ENCODE peak calls at places on chromosome 17, in ten cellular contexts. K, W, X, G, O, F, H, B, S and D are unnamed samples.

GRCh38 chr17:15298176-15298575 is 33.0 kb upstream of the PMP22 start:
- DNase-seq in K (no peak), W (no peak), X (peak), G (no peak), O (no peak), F (no peak), H (no peak), B (no peak), S (no peak), D (no peak)

GRCh38 chr17:12136646-12137045 is 116.0 kb downstream of the MAP2K4 start:
- DNase-seq in K (no peak), W (no peak), X (no peak), G (no peak), O (no peak), F (no peak), H (no peak), B (no peak), S (no peak), D (no peak)

GRCh38 chr17:29760279-29760721 is 137.6 kb upstream of the CORO6 start:
- DNase-seq in K (peak), W (no peak), X (peak), G (peak), O (peak), F (no peak), H (no peak), B (peak), S (peak), D (peak)

GRCh38 chr17:81416612-81417011 is 21.4 kb downstream of the BAHCC1 start:
- DNase-seq in K (no peak), W (peak), X (no peak), G (no peak), O (no peak), F (no peak), H (peak), B (no peak), S (no peak), D (no peak)

GRCh38 chr17:56675876-56676660 is 82.6 kb downstream of the NOG start:
- DNase-seq in K (no peak), W (no peak), X (no peak), G (no peak), O (no peak), F (no peak), H (no peak), B (no peak), S (no peak), D (no peak)

GRCh38 chr17:5672815-5673430 is 88.6 kb upstream of the NLRP1 start:
- DNase-seq in K (no peak), W (no peak), X (no peak), G (no peak), O (no peak), F (no peak), H (no peak), B (no peak), S (peak), D (no peak)

GRCh38 chr17:81817758-81818147 is 13.8 kb downstream of the GCGR start:
- DNase-seq in K (no peak), W (no peak), X (no peak), G (no peak), O (no peak), F (no peak), H (no peak), B (no peak), S (no peak), D (no peak)

GRCh38 chr17:11608396-11608795 is 10.1 kb downstream of the DNAH9 start:
- DNase-seq in K (no peak), W (peak), X (peak), G (no peak), O (no peak), F (peak), H (peak), B (peak), S (no peak), D (no peak)

GRCh38 chr17:59366040-59366757 is 34.7 kb downstream of the YPEL2 start:
- DNase-seq in K (no peak), W (peak), X (no peak), G (no peak), O (no peak), F (no peak), H (peak), B (no peak), S (no peak), D (peak)

GRCh38 chr17:1227365-1227764 is 42.9 kb upstream of the BHLHA9 start:
- DNase-seq in K (no peak), W (no peak), X (no peak), G (no peak), O (no peak), F (no peak), H (no peak), B (no peak), S (no peak), D (no peak)

GRCh38 chr17:38636054-38636453 is 30.3 kb upstream of the SRCIN1 start:
- DNase-seq in K (no peak), W (peak), X (no peak), G (no peak), O (no peak), F (no peak), H (no peak), B (no peak), S (peak), D (no peak)

GRCh38 chr17:74524751-74525725 is 6.2 kb downstream of the CD300LB start:
- DNase-seq in K (no peak), W (no peak), X (no peak), G (no peak), O (no peak), F (no peak), H (no peak), B (no peak), S (peak), D (no peak)

GRCh38 chr17:27477971-27478684 is 21.9 kb downstream of the KSR1 start:
- DNase-seq in K (no peak), W (no peak), X (no peak), G (no peak), O (no peak), F (no peak), H (no peak), B (no peak), S (no peak), D (no peak)

GRCh38 chr17:64297467-64298088 is 34.5 kb upstream of the TEX2 start:
- DNase-seq in K (no peak), W (no peak), X (no peak), G (no peak), O (no peak), F (no peak), H (no peak), B (no peak), S (no peak), D (no peak)

GRCh38 chr17:69501591-69502468 is 87.3 kb downstream of the MAP2K6 start:
- DNase-seq in K (no peak), W (peak), X (peak), G (no peak), O (no peak), F (peak), H (peak), B (peak), S (no peak), D (peak)

GRCh38 chr17:79026345-79027273 is 2.6 kb downstream of the C1QTNF1 start:
- DNase-seq in K (no peak), W (no peak), X (peak), G (no peak), O (peak), F (no peak), H (peak), B (peak), S (no peak), D (no peak)

GRCh38 chr17:63399856-63400255 is 46.2 kb downstream of the CYB561 start:
- DNase-seq in K (no peak), W (no peak), X (no peak), G (no peak), O (no peak), F (no peak), H (peak), B (peak), S (no peak), D (no peak)

GRCh38 chr17:17213775-17214174 is 7.6 kb upstream of the PLD6 start:
- DNase-seq in K (no peak), W (no peak), X (no peak), G (no peak), O (no peak), F (no peak), H (no peak), B (no peak), S (no peak), D (no peak)

GRCh38 chr17:57906910-57907309 is 48.3 kb downstream of the CUEDC1 start:
- DNase-seq in K (no peak), W (no peak), X (no peak), G (no peak), O (no peak), F (peak), H (peak), B (no peak), S (no peak), D (no peak)

GRCh38 chr17:43581581-43581980 is 35.4 kb upstream of the ETV4 start:
- DNase-seq in K (no peak), W (no peak), X (no peak), G (no peak), O (no peak), F (no peak), H (no peak), B (peak), S (no peak), D (no peak)

GRCh38 chr17:298791-299450 is 53.7 kb downstream of the RPH3AL start:
- DNase-seq in K (no peak), W (no peak), X (no peak), G (no peak), O (no peak), F (no peak), H (no peak), B (no peak), S (no peak), D (no peak)

GRCh38 chr17:1939979-1940809 is 84.9 kb downstream of the RTN4RL1 start:
- DNase-seq in K (no peak), W (no peak), X (no peak), G (no peak), O (no peak), F (no peak), H (no peak), B (no peak), S (no peak), D (no peak)

GRCh38 chr17:70938311-70938710 is 769.0 kb downstream of the KCNJ2 start:
- DNase-seq in K (no peak), W (no peak), X (no peak), G (no peak), O (no peak), F (no peak), H (peak), B (no peak), S (no peak), D (no peak)

GRCh38 chr17:61205406-61205805 is 194.2 kb upstream of the TBX2 start:
- DNase-seq in K (no peak), W (no peak), X (no peak), G (no peak), O (no peak), F (no peak), H (no peak), B (no peak), S (no peak), D (no peak)

GRCh38 chr17:72953621-72954020 is 138.9 kb downstream of the SLC39A11 start:
- DNase-seq in K (no peak), W (no peak), X (peak), G (no peak), O (no peak), F (no peak), H (peak), B (no peak), S (no peak), D (no peak)

GRCh38 chr17:77698903-77699615 is 259.4 kb upstream of the TNRC6C start:
- DNase-seq in K (no peak), W (no peak), X (no peak), G (no peak), O (no peak), F (no peak), H (no peak), B (no peak), S (peak), D (no peak)

GRCh38 chr17:57861000-57861736 is 11.3 kb upstream of the MRPS23 start:
- DNase-seq in K (no peak), W (peak), X (no peak), G (peak), O (no peak), F (peak), H (peak), B (peak), S (peak), D (peak)

GRCh38 chr17:6503641-6504195 is 52.6 kb downstream of the PITPNM3 start:
- DNase-seq in K (no peak), W (no peak), X (no peak), G (no peak), O (no peak), F (no peak), H (no peak), B (no peak), S (no peak), D (no peak)

GRCh38 chr17:64777413-64778101 is 115.5 kb upstream of the SMURF2 start:
- DNase-seq in K (no peak), W (peak), X (no peak), G (no peak), O (no peak), F (peak), H (peak), B (peak), S (peak), D (peak)

GRCh38 chr17:74085434-74085833 is 118.0 kb upstream of the RPL38 start:
- DNase-seq in K (no peak), W (no peak), X (no peak), G (no peak), O (no peak), F (no peak), H (peak), B (no peak), S (no peak), D (peak)

GRCh38 chr17:58385359-58385899 is 31.9 kb downstream of the RNF43 start:
- DNase-seq in K (no peak), W (no peak), X (no peak), G (no peak), O (no peak), F (no peak), H (no peak), B (no peak), S (no peak), D (no peak)

GRCh38 chr17:41665566-41666335 is 22.9 kb upstream of the EIF1 start:
- DNase-seq in K (peak), W (peak), X (peak), G (peak), O (peak), F (peak), H (peak), B (peak), S (peak), D (peak)

GRCh38 chr17:61463068-61463980 is 11.1 kb downstream of the TBX4 start:
- DNase-seq in K (no peak), W (peak), X (no peak), G (no peak), O (no peak), F (no peak), H (no peak), B (no peak), S (peak), D (no peak)